ENCODE peak calls at places on chromosomes 1 and 21, in ten cellular contexts. B is activated T-cell treated with anti-CD3 and anti-CD28 coated beads, Interleukin-2, amount 50 U/mL, for 72 hours; R is T-cell; P is stimulated activated CD4-positive, alpha-beta T cell treated with anti-CD3 and anti-CD28 coated beads, Interleukin-4, amount 100 ng/mL, for 48 hours; D is AG10803; V is fibroblast of the aortic adventitia; Z is HFF-Myc; J is IMR-90; L is HFFc6; M is NCI-H1694. F is an unnamed sample.

GRCh38 chr1:221164029-221164428 is 284.8 kb downstream of the HLX start:
- DNase-seq in B (no peak), V (peak; percentile 57), P (no peak), Z (no peak), L (peak; percentile 22), R (no peak), M (no peak), D (no peak), J (peak; percentile 49), F (peak; percentile 81)

GRCh38 chr1:45018599-45019230 is 6.7 kb downstream of the UROD start:
- DNase-seq in R (peak; percentile 23), Z (no peak), V (peak; percentile 70), P (peak; percentile 59), B (peak; percentile 64), D (peak; percentile 53), M (peak; percentile 97), J (peak; percentile 53), L (peak; percentile 49), F (peak; percentile 51)

GRCh38 chr21:29182674-29183073 is 52.2 kb downstream of the MAP3K7CL start:
- DNase-seq in L (no peak), B (no peak), D (no peak), P (no peak), M (no peak), R (no peak), V (no peak), J (peak; percentile 36), Z (no peak), F (no peak)

GRCh38 chr21:15094706-15095105 is 29.9 kb upstream of the NRIP1 start:
- DNase-seq in R (no peak), L (no peak), D (no peak), M (no peak), Z (no peak), J (no peak), V (peak; percentile 7), B (no peak), P (no peak), F (peak; percentile 21)

GRCh38 chr1:43545686-43546387 is 15.2 kb downstream of the PTPRF start:
- DNase-seq in B (no peak), P (no peak), J (no peak), L (peak; percentile 20), Z (no peak), R (no peak), M (no peak), V (peak; percentile 44), D (no peak), F (peak; percentile 74)

GRCh38 chr1:12600880-12601633 is 17.0 kb downstream of the DHRS3 start:
- DNase-seq in V (peak; percentile 51), B (peak; percentile 49), L (no peak), P (no peak), R (peak; percentile 32), Z (no peak), M (no peak), J (no peak), D (no peak), F (peak; percentile 52)

GRCh38 chr1:27655151-27655929 is 16.7 kb downstream of the IFI6 start:
- DNase-seq in R (no peak), V (no peak), Z (no peak), B (no peak), M (no peak), D (no peak), J (no peak), L (no peak), P (no peak), F (no peak)

GRCh38 chr1:62435231-62436038 is 1.4 kb upstream of the USP1 start:
- DNase-seq in B (no peak), R (no peak), L (no peak), J (no peak), M (no peak), Z (no peak), D (no peak), V (no peak), P (no peak), F (peak; percentile 15)

GRCh38 chr1:21875621-21876063 is 61.5 kb downstream of the HSPG2 start:
- DNase-seq in B (no peak), D (no peak), J (no peak), L (no peak), Z (no peak), M (no peak), P (no peak), R (no peak), V (no peak), F (no peak)

GRCh38 chr1:7375329-7375728 is 395.8 kb upstream of the VAMP3 start:
- DNase-seq in V (no peak), D (no peak), P (no peak), Z (no peak), B (no peak), M (no peak), R (no peak), J (no peak), L (no peak), F (no peak)

GRCh38 chr1:9200441-9200840 is 34.1 kb upstream of the H6PD start:
- DNase-seq in M (no peak), V (peak; percentile 43), B (no peak), J (peak; percentile 61), Z (no peak), P (no peak), D (peak; percentile 58), R (no peak), L (peak; percentile 38), F (no peak)

GRCh38 chr1:15229569-15230170 is 17.4 kb upstream of the FHAD1 start:
- DNase-seq in D (no peak), J (no peak), V (no peak), B (no peak), Z (no peak), L (no peak), R (no peak), P (no peak), M (no peak), F (no peak)

GRCh38 chr1:180927841-180928240 is 15.1 kb downstream of the KIAA1614 start:
- DNase-seq in J (peak; percentile 19), M (peak; percentile 93), D (peak; percentile 8), Z (no peak), V (no peak), R (no peak), B (no peak), P (no peak), L (no peak), F (peak; percentile 2)

GRCh38 chr1:21294266-21295058 is 4.2 kb upstream of the ECE1 start:
- DNase-seq in M (no peak), L (no peak), Z (no peak), J (no peak), P (peak; percentile 80), D (no peak), R (peak; percentile 69), B (peak; percentile 94), V (no peak), F (no peak)

GRCh38 chr1:167532964-167533824 is 14.9 kb upstream of the CD247 start:
- DNase-seq in M (no peak), B (no peak), Z (no peak), D (no peak), P (no peak), J (no peak), L (no peak), R (no peak), V (peak; percentile 63), F (no peak)

GRCh38 chr1:48644190-48644930 is 132.3 kb downstream of the BEND5 start:
- DNase-seq in J (no peak), D (no peak), Z (no peak), M (no peak), L (no peak), P (no peak), V (no peak), B (no peak), R (no peak), F (no peak)

GRCh38 chr1:203823306-203823705 is 27.9 kb downstream of the ZBED6 start:
- DNase-seq in M (no peak), Z (peak; percentile 73), J (peak; percentile 29), B (no peak), V (no peak), L (no peak), D (peak; percentile 82), R (no peak), P (no peak), F (no peak)

GRCh38 chr1:114342376-114342775 is 168.6 kb downstream of the TRIM33 start:
- DNase-seq in M (no peak), L (no peak), Z (no peak), V (no peak), D (no peak), P (no peak), B (peak; percentile 55), R (no peak), J (no peak), F (no peak)

GRCh38 chr1:84272401-84272800 is 29.1 kb upstream of the SAMD13 start:
- DNase-seq in D (no peak), J (no peak), R (no peak), Z (no peak), P (no peak), M (no peak), V (no peak), L (no peak), B (no peak), F (no peak)

GRCh38 chr1:231260351-231260750 is 19.3 kb downstream of the GNPAT start:
- DNase-seq in J (no peak), D (no peak), M (no peak), R (no peak), V (no peak), Z (no peak), B (no peak), L (no peak), P (no peak), F (no peak)

GRCh38 chr1:71882241-71883036 is 399.9 kb downstream of the NEGR1 start:
- DNase-seq in B (no peak), D (no peak), L (no peak), Z (no peak), J (peak; percentile 2), R (no peak), V (no peak), P (no peak), M (no peak), F (no peak)

GRCh38 chr1:222627232-222627631 is 9.3 kb downstream of the MIA3 start:
- DNase-seq in R (no peak), B (no peak), J (peak; percentile 61), Z (no peak), V (peak; percentile 94), P (no peak), D (peak; percentile 36), L (no peak), M (no peak), F (peak; percentile 25)

GRCh38 chr1:93766451-93766850 is 84.8 kb upstream of the BCAR3 start:
- DNase-seq in V (no peak), R (no peak), D (no peak), Z (no peak), P (no peak), M (no peak), L (no peak), B (no peak), J (no peak), F (peak; percentile 51)

GRCh38 chr1:173758980-173759379 is 44.2 kb downstream of the KLHL20 start:
- DNase-seq in B (no peak), V (no peak), J (no peak), P (no peak), M (no peak), D (no peak), Z (no peak), R (no peak), L (no peak), F (no peak)

GRCh38 chr1:41394405-41394804 is 33.2 kb downstream of the FOXO6 start:
- DNase-seq in L (no peak), R (no peak), Z (no peak), D (no peak), B (no peak), P (no peak), J (no peak), M (no peak), V (no peak), F (no peak)

GRCh38 chr1:17520041-17520440 is 19.5 kb upstream of the ARHGEF10L start:
- DNase-seq in P (no peak), V (no peak), J (no peak), L (no peak), Z (no peak), R (no peak), M (no peak), D (no peak), B (no peak), F (no peak)

GRCh38 chr1:1922782-1923680 is 4.0 kb upstream of the TMEM52 start:
- DNase-seq in D (no peak), L (no peak), P (no peak), M (no peak), J (no peak), V (no peak), Z (no peak), B (no peak), R (no peak), F (no peak)

GRCh38 chr1:19042675-19043578 is 86.5 kb upstream of the IFFO2 start:
- DNase-seq in D (no peak), B (peak; percentile 32), L (no peak), J (no peak), M (no peak), Z (no peak), V (no peak), R (no peak), P (peak; percentile 23), F (no peak)